ENCODE peak calls at places on chromosomes 5 and 9, in eight cellular contexts. U is tibial artery, B is PC-3, P is gastrocnemius medialis, J is tibial nerve, K is left ventricle myocardium inferior, R is fibroblast of pulmonary artery, S is cardiac fibroblast. W is an unnamed sample.

GRCh38 chr9:73049280-73049679 is 96.4 kb upstream of the ALDH1A1 start:
- DNase-seq in J (no peak), K (no peak), B (no peak), U (no peak), P (no peak), S (no peak), R (no peak), W (no peak)

GRCh38 chr5:145811834-145812625 is 23.1 kb downstream of the PRELID2 start:
- DNase-seq in S (peak; percentile 78), U (no peak), K (no peak), P (no peak), J (peak; percentile 24), R (peak; percentile 76), B (peak; percentile 12), W (no peak)

GRCh38 chr5:166382031-166382430 is 1909.4 kb upstream of the WWC1 start:
- DNase-seq in J (no peak), P (no peak), U (no peak), S (no peak), R (no peak), K (no peak), B (no peak), W (no peak)

GRCh38 chr5:3429962-3430361 is 165.7 kb upstream of the IRX1 start:
- DNase-seq in P (no peak), S (no peak), U (no peak), B (no peak), R (no peak), K (no peak), J (no peak), W (no peak)

GRCh38 chr5:71662381-71662780 is 56.7 kb upstream of the CARTPT start:
- DNase-seq in J (no peak), S (no peak), R (no peak), P (no peak), K (no peak), B (no peak), U (no peak), W (no peak)

GRCh38 chr5:73605223-73606087 is 20.5 kb upstream of the ARHGEF28 start:
- DNase-seq in S (peak; percentile 5), J (no peak), P (no peak), R (no peak), B (peak; percentile 72), U (no peak), K (no peak), W (no peak)

GRCh38 chr5:132661231-132662003 is 3.4 kb downstream of the IL13 start:
- DNase-seq in R (peak; percentile 16), K (no peak), U (no peak), J (no peak), S (peak; percentile 15), B (no peak), P (no peak), W (no peak)

GRCh38 chr9:115691097-115691496 is 462.5 kb upstream of the PAPPA start:
- DNase-seq in P (no peak), R (peak; percentile 98), S (peak; percentile 94), U (no peak), K (no peak), B (peak; percentile 93), J (no peak), W (no peak)

GRCh38 chr5:4042311-4042710 is 446.7 kb downstream of the IRX1 start:
- DNase-seq in P (no peak), B (no peak), U (no peak), J (no peak), S (no peak), R (peak; percentile 17), K (no peak), W (no peak)

GRCh38 chr5:36238896-36239295 is 2.8 kb downstream of the NADK2 start:
- DNase-seq in B (no peak), R (no peak), U (no peak), P (no peak), J (no peak), K (no peak), S (peak; percentile 15), W (no peak)

GRCh38 chr5:137666109-137666850 is 69.6 kb downstream of the KLHL3 start:
- DNase-seq in R (peak; percentile 42), J (no peak), U (no peak), K (no peak), B (peak; percentile 41), P (no peak), S (peak; percentile 46), W (no peak)
- H3K4me3 ChIP-seq in R (no peak overlapping the region), J (no peak overlapping the region), U (no peak overlapping the region), K (peak overlapping the region; percentile 22), B (no peak overlapping the region), P (no peak overlapping the region), S (no peak overlapping the region), W (no peak overlapping the region)

DNA sequence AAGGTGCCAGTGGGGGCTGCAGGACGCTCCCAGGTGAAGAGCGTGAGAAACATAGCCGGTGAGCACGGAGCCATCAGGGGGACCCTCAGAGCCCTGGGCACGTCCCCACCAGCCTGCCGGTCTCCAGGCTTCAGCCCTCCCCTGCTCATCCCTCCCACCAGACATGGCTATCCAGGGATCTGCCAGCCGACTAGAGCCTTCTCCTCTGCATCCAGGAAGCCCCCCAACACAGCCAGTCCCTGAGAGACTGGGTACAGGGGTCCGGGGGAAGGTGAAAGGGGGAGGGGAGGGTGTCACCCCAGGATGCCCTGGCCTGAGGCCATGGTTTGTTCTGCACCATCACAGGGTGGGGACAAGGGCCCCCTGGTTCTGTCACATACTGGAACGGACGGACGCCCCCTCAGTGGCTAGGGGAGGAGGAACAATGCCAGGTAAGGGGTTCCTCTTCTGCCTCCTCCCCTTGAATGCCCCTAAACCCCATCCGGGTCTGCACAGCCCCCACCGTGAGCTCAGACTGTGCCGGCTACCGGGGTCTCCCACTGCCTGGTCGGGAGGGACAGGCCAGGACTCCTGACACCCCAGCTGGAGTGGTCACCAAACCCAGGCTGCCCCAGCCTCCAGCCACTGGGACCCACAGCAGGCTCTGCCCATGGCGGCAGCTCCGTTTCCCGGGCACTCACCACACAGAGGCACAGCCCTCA is 34.3 kb downstream of the NACC2 start:
- DNase-seq in S (no peak), B (no peak), K (peak; percentile 11), U (peak; percentile 8), R (no peak), J (no peak), P (no peak), W (no peak)
- H3K4me3 ChIP-seq in S (no peak overlapping the region), B (no peak overlapping the region), K (no peak overlapping the region), U (no peak overlapping the region), R (no peak overlapping the region), J (no peak overlapping the region), P (no peak overlapping the region), W (no peak overlapping the region)

GRCh38 chr5:39083968-39084367 is 9.8 kb upstream of the RICTOR start:
- DNase-seq in P (no peak), K (no peak), B (no peak), S (no peak), R (no peak), J (no peak), U (no peak), W (no peak)

GRCh38 chr5:39082995-39083394 is 8.8 kb upstream of the RICTOR start:
- DNase-seq in R (no peak), P (no peak), S (no peak), J (no peak), B (no peak), U (no peak), K (no peak), W (no peak)

GRCh38 chr5:39080168-39080567 is 6.0 kb upstream of the RICTOR start:
- DNase-seq in B (peak; percentile 82), R (no peak), S (no peak), K (no peak), J (no peak), U (no peak), P (no peak), W (no peak)

GRCh38 chr5:39079147-39079546 is 4.9 kb upstream of the RICTOR start:
- DNase-seq in B (no peak), K (no peak), P (no peak), S (no peak), J (no peak), U (no peak), R (no peak), W (no peak)

DNA sequence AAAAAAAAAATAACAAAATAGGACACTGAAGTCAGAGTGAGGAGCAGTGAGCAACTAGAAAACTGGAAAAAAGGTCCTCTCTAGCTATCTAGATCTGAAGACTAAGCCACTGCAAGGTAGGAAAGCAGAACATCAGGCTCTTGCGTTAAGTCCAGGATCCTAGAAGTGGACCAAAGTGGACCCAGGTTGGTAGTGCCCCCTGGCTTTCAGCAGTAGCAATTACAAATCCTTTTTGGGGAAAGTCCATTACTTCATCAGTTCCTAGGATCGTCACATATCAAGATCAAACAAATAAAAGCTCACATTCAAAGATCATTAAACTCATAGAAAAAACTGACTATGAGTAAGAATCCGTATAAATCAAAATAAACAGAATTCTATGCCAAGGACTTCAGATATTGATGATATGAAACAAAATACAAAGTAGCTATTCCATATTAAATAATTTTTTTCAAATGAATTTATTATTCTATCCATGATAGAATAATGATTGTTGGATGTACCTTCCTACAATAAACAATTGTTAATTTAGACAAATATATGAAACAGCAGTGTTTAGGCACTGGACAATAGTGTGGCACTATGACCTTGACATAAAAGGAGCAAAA is 6.5 kb upstream of the RICTOR start:
- DNase-seq in R (peak; percentile 87), J (peak; percentile 9), B (peak; percentile 67), U (peak; percentile 27), S (peak; percentile 86), P (peak; percentile 22), K (no peak), W (no peak)
- H3K4me3 ChIP-seq in R (no peak overlapping the region), J (no peak overlapping the region), B (no peak overlapping the region), U (no peak overlapping the region), S (no peak overlapping the region), P (no peak overlapping the region), K (no peak overlapping the region), W (no peak overlapping the region)

GRCh38 chr9:35920004-35920658 is 10.8 kb downstream of the SPAAR start:
- DNase-seq in S (no peak), K (no peak), R (no peak), P (no peak), U (no peak), B (no peak), J (no peak), W (no peak)

GRCh38 chr9:35918780-35919179 is 9.5 kb downstream of the SPAAR start:
- DNase-seq in J (no peak), P (no peak), R (no peak), K (no peak), S (no peak), B (no peak), U (no peak), W (no peak)

GRCh38 chr9:35919212-35920003 is 10.1 kb downstream of the SPAAR start:
- DNase-seq in P (no peak), J (no peak), R (no peak), K (no peak), S (no peak), U (no peak), B (no peak), W (no peak)

GRCh38 chr9:35923927-35924763 is 14.9 kb downstream of the SPAAR start:
- DNase-seq in K (no peak), U (no peak), J (peak; percentile 50), R (peak; percentile 93), S (peak; percentile 89), B (peak; percentile 95), P (no peak), W (no peak)

GRCh38 chr9:35923598-35923926 is 14.3 kb downstream of the SPAAR start:
- DNase-seq in U (no peak), B (no peak), R (no peak), P (no peak), S (no peak), J (no peak), K (no peak), W (no peak)
- H3K4me3 ChIP-seq in U (no peak overlapping the region), B (no peak overlapping the region), R (no peak overlapping the region), P (no peak overlapping the region), S (no peak overlapping the region), J (no peak overlapping the region), K (no peak overlapping the region), W (no peak overlapping the region)

W was measured in left lung.